ENCODE peak calls at places on chromosomes 11 and 22, in seven cellular contexts. One of them, this sample, is unnamed.
A peak's percentile ranks its signal among the peaks of the same experiment; 100 is the strongest.

GRCh38 chr11:46252373-46252914 is 25.0 kb upstream of the CREB3L1 start:
- DNase-seq in GM13977: no peak
- DNase-seq in BJ: no peak
- DNase-seq in AG04450: no peak
- DNase-seq in nephron progenitor cell: no peak
- DNase-seq in CD8-positive, alpha-beta T cell: no peak
- DNase-seq in fibroblast of the aortic adventitia: no peak
- DNase-seq in this sample: no peak

GRCh38 chr11:121321614-121322243 is 29.2 kb downstream of the SC5D start:
- DNase-seq in GM13977: peak; percentile 37
- DNase-seq in BJ: no peak
- DNase-seq in AG04450: no peak
- DNase-seq in nephron progenitor cell: no peak
- DNase-seq in CD8-positive, alpha-beta T cell: no peak
- DNase-seq in fibroblast of the aortic adventitia: peak; percentile 35
- DNase-seq in this sample: peak; percentile 60

GRCh38 chr11:17384002-17384511 is 4.4 kb downstream of the KCNJ11 start:
- DNase-seq in GM13977: peak; percentile 61
- DNase-seq in BJ: no peak
- DNase-seq in AG04450: peak; percentile 65
- DNase-seq in nephron progenitor cell: peak; percentile 89
- DNase-seq in CD8-positive, alpha-beta T cell: peak; percentile 66
- DNase-seq in fibroblast of the aortic adventitia: peak; percentile 87
- DNase-seq in this sample: peak; percentile 70

GRCh38 chr11:109629734-109630133 is 207.7 kb downstream of the C11orf87 start:
- DNase-seq in GM13977: no peak
- DNase-seq in BJ: no peak
- DNase-seq in AG04450: no peak
- DNase-seq in nephron progenitor cell: no peak
- DNase-seq in CD8-positive, alpha-beta T cell: no peak
- DNase-seq in fibroblast of the aortic adventitia: no peak
- DNase-seq in this sample: no peak

GRCh38 chr11:45411221-45411946 is 125.2 kb upstream of the SYT13 start:
- DNase-seq in GM13977: no peak
- DNase-seq in BJ: no peak
- DNase-seq in AG04450: no peak
- DNase-seq in nephron progenitor cell: peak; percentile 28
- DNase-seq in CD8-positive, alpha-beta T cell: no peak
- DNase-seq in fibroblast of the aortic adventitia: peak; percentile 14
- DNase-seq in this sample: no peak

GRCh38 chr11:116825434-116825833 is 2.3 kb upstream of the APOA4 start:
- DNase-seq in GM13977: no peak
- DNase-seq in BJ: no peak
- DNase-seq in AG04450: no peak
- DNase-seq in nephron progenitor cell: no peak
- DNase-seq in CD8-positive, alpha-beta T cell: no peak
- DNase-seq in fibroblast of the aortic adventitia: no peak
- DNase-seq in this sample: no peak

GRCh38 chr11:123537726-123538125 is 107.7 kb downstream of the GRAMD1B start:
- DNase-seq in GM13977: no peak
- DNase-seq in BJ: no peak
- DNase-seq in AG04450: no peak
- DNase-seq in nephron progenitor cell: no peak
- DNase-seq in CD8-positive, alpha-beta T cell: no peak
- DNase-seq in fibroblast of the aortic adventitia: no peak
- DNase-seq in this sample: no peak

GRCh38 chr11:1473786-1474185 is 12.8 kb downstream of the MOB2 start:
- DNase-seq in GM13977: no peak
- DNase-seq in BJ: no peak
- DNase-seq in AG04450: no peak
- DNase-seq in nephron progenitor cell: no peak
- DNase-seq in CD8-positive, alpha-beta T cell: no peak
- DNase-seq in fibroblast of the aortic adventitia: no peak
- DNase-seq in this sample: no peak

GRCh38 chr22:25002241-25002985 is 49.9 kb downstream of the KIAA1671 start:
- DNase-seq in GM13977: no peak
- DNase-seq in BJ: no peak
- DNase-seq in AG04450: no peak
- DNase-seq in nephron progenitor cell: no peak
- DNase-seq in CD8-positive, alpha-beta T cell: no peak
- DNase-seq in fibroblast of the aortic adventitia: no peak
- DNase-seq in this sample: no peak

GRCh38 chr22:39144101-39144815 is 8.2 kb downstream of the CBX7 start:
- DNase-seq in GM13977: peak; percentile 81
- DNase-seq in BJ: no peak
- DNase-seq in AG04450: no peak
- DNase-seq in nephron progenitor cell: no peak
- DNase-seq in CD8-positive, alpha-beta T cell: peak; percentile 38
- DNase-seq in fibroblast of the aortic adventitia: peak; percentile 43
- DNase-seq in this sample: peak; percentile 82

GRCh38 chr22:24289781-24290181 is 19.1 kb downstream of the SPECC1L start:
- DNase-seq in GM13977: no peak
- DNase-seq in BJ: no peak
- DNase-seq in AG04450: no peak
- DNase-seq in nephron progenitor cell: peak; percentile 15
- DNase-seq in CD8-positive, alpha-beta T cell: no peak
- DNase-seq in fibroblast of the aortic adventitia: peak; percentile 47
- DNase-seq in this sample: no peak

GRCh38 chr11:44566952-44567875 is 1.8 kb downstream of the CD82 start:
- DNase-seq in GM13977: no peak
- DNase-seq in BJ: no peak
- DNase-seq in AG04450: no peak
- DNase-seq in nephron progenitor cell: no peak
- DNase-seq in CD8-positive, alpha-beta T cell: no peak
- DNase-seq in fibroblast of the aortic adventitia: no peak
- DNase-seq in this sample: no peak

GRCh38 chr11:106087815-106088435 is 10.5 kb downstream of the AASDHPPT start:
- DNase-seq in GM13977: no peak
- DNase-seq in BJ: no peak
- DNase-seq in AG04450: no peak
- DNase-seq in nephron progenitor cell: peak; percentile 44
- DNase-seq in CD8-positive, alpha-beta T cell: peak; percentile 2
- DNase-seq in fibroblast of the aortic adventitia: peak; percentile 78
- DNase-seq in this sample: peak; percentile 9

GRCh38 chr11:6259638-6260019 is at the start of gene CCKBR:
- DNase-seq in GM13977: no peak
- DNase-seq in BJ: no peak
- DNase-seq in AG04450: no peak
- DNase-seq in nephron progenitor cell: peak; percentile 74
- DNase-seq in CD8-positive, alpha-beta T cell: no peak
- DNase-seq in fibroblast of the aortic adventitia: no peak
- DNase-seq in this sample: no peak

GRCh38 chr11:63573881-63574855 is 11.0 kb upstream of the PLAAT2 start:
- DNase-seq in GM13977: no peak
- DNase-seq in BJ: no peak
- DNase-seq in AG04450: peak; percentile 72
- DNase-seq in nephron progenitor cell: no peak
- DNase-seq in CD8-positive, alpha-beta T cell: peak; percentile 25
- DNase-seq in fibroblast of the aortic adventitia: peak; percentile 84
- DNase-seq in this sample: peak; percentile 32

GRCh38 chr22:28907311-28908008 is 24.1 kb downstream of the ZNRF3 start:
- DNase-seq in GM13977: peak; percentile 51
- DNase-seq in BJ: no peak
- DNase-seq in AG04450: no peak
- DNase-seq in nephron progenitor cell: no peak
- DNase-seq in CD8-positive, alpha-beta T cell: no peak
- DNase-seq in fibroblast of the aortic adventitia: peak; percentile 21
- DNase-seq in this sample: peak; percentile 50

GRCh38 chr11:16410479-16410878 is 54.1 kb upstream of the SOX6 start:
- DNase-seq in GM13977: no peak
- DNase-seq in BJ: no peak
- DNase-seq in AG04450: no peak
- DNase-seq in nephron progenitor cell: peak; percentile 6
- DNase-seq in CD8-positive, alpha-beta T cell: no peak
- DNase-seq in fibroblast of the aortic adventitia: no peak
- DNase-seq in this sample: no peak

GRCh38 chr11:26578998-26579635 is 7.1 kb upstream of the MUC15 start:
- DNase-seq in GM13977: no peak
- DNase-seq in BJ: no peak
- DNase-seq in AG04450: no peak
- DNase-seq in nephron progenitor cell: no peak
- DNase-seq in CD8-positive, alpha-beta T cell: no peak
- DNase-seq in fibroblast of the aortic adventitia: peak; percentile 28
- DNase-seq in this sample: no peak

GRCh38 chr11:20931029-20931428 is 261.6 kb downstream of the NELL1 start:
- DNase-seq in GM13977: no peak
- DNase-seq in BJ: no peak
- DNase-seq in AG04450: no peak
- DNase-seq in nephron progenitor cell: no peak
- DNase-seq in CD8-positive, alpha-beta T cell: no peak
- DNase-seq in fibroblast of the aortic adventitia: no peak
- DNase-seq in this sample: no peak

GRCh38 chr11:128506384-128506783 is 81.0 kb downstream of the ETS1 start:
- DNase-seq in GM13977: no peak
- DNase-seq in BJ: no peak
- DNase-seq in AG04450: no peak
- DNase-seq in nephron progenitor cell: no peak
- DNase-seq in CD8-positive, alpha-beta T cell: no peak
- DNase-seq in fibroblast of the aortic adventitia: no peak
- DNase-seq in this sample: no peak

GRCh38 chr11:131033151-131033651 is 116.9 kb upstream of the SNX19 start:
- DNase-seq in GM13977: no peak
- DNase-seq in BJ: peak; percentile 54
- DNase-seq in AG04450: peak; percentile 88
- DNase-seq in nephron progenitor cell: no peak
- DNase-seq in CD8-positive, alpha-beta T cell: no peak
- DNase-seq in fibroblast of the aortic adventitia: peak; percentile 90
- DNase-seq in this sample: no peak

GRCh38 chr11:12433571-12434061 is 56.2 kb downstream of the PARVA start:
- DNase-seq in GM13977: no peak
- DNase-seq in BJ: peak; percentile 90
- DNase-seq in AG04450: peak; percentile 95
- DNase-seq in nephron progenitor cell: no peak
- DNase-seq in CD8-positive, alpha-beta T cell: no peak
- DNase-seq in fibroblast of the aortic adventitia: peak; percentile 91
- DNase-seq in this sample: no peak

GRCh38 chr11:64562723-64563351 is 28.2 kb upstream of the SLC22A12 start:
- DNase-seq in GM13977: no peak
- DNase-seq in BJ: no peak
- DNase-seq in AG04450: no peak
- DNase-seq in nephron progenitor cell: no peak
- DNase-seq in CD8-positive, alpha-beta T cell: no peak
- DNase-seq in fibroblast of the aortic adventitia: no peak
- DNase-seq in this sample: no peak

GRCh38 chr11:69480547-69481392 is 693 bp upstream of the LINC01488 start:
- DNase-seq in GM13977: no peak
- DNase-seq in BJ: no peak
- DNase-seq in AG04450: no peak
- DNase-seq in nephron progenitor cell: no peak
- DNase-seq in CD8-positive, alpha-beta T cell: no peak
- DNase-seq in fibroblast of the aortic adventitia: peak; percentile 27
- DNase-seq in this sample: no peak

GRCh38 chr22:23065495-23066122 is 4.7 kb upstream of the GNAZ start:
- DNase-seq in GM13977: no peak
- DNase-seq in BJ: no peak
- DNase-seq in AG04450: no peak
- DNase-seq in nephron progenitor cell: no peak
- DNase-seq in CD8-positive, alpha-beta T cell: no peak
- DNase-seq in fibroblast of the aortic adventitia: no peak
- DNase-seq in this sample: no peak

DNA sequence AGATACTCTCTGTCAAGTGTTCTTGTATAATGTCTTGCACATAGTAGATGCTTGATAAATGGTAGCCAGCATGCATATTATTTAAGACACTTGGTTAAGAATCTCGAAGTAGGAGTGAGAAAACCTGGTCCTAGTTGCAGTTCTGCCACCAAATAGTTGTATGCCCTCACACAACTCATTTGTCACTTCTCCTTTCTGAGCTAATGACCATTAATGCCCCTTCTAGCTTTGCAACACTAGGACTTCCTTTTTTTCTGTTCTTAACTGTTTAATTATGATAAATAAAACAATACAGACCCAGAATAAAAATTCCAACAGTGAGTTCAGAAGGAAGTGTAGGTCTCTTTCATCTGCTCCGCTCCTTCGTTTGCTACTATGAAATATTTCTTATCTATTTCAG is 453.6 kb downstream of the TMEM135 start:
- DNase-seq in GM13977: no peak
- DNase-seq in BJ: no peak
- DNase-seq in AG04450: no peak
- DNase-seq in nephron progenitor cell: no peak
- DNase-seq in CD8-positive, alpha-beta T cell: no peak
- DNase-seq in fibroblast of the aortic adventitia: no peak
- DNase-seq in this sample: no peak
- TF ChIP-seq CTCF in GM13977: no peak
- TF ChIP-seq CTCF in BJ: no peak
- TF ChIP-seq CTCF in AG04450: no peak
- TF ChIP-seq CTCF in nephron progenitor cell: no peak
- TF ChIP-seq CTCF in CD8-positive, alpha-beta T cell: no peak
- TF ChIP-seq CTCF in fibroblast of the aortic adventitia: no peak
- TF ChIP-seq CTCF in this sample: no peak

GRCh38 chr11:73184953-73185671 is 33.0 kb upstream of the P2RY2 start:
- DNase-seq in GM13977: peak; percentile 68
- DNase-seq in BJ: no peak
- DNase-seq in AG04450: no peak
- DNase-seq in nephron progenitor cell: peak; percentile 70
- DNase-seq in CD8-positive, alpha-beta T cell: peak; percentile 10
- DNase-seq in fibroblast of the aortic adventitia: peak; percentile 57
- DNase-seq in this sample: peak; percentile 66
- TF ChIP-seq CTCF in GM13977: peak; percentile 96
- TF ChIP-seq CTCF in BJ: peak; percentile 90
- TF ChIP-seq CTCF in AG04450: peak; percentile 79
- TF ChIP-seq CTCF in nephron progenitor cell: peak; percentile 75
- TF ChIP-seq CTCF in CD8-positive, alpha-beta T cell: peak; percentile 68
- TF ChIP-seq CTCF in fibroblast of the aortic adventitia: peak; percentile 96
- TF ChIP-seq CTCF in this sample: peak; percentile 97

GRCh38 chr11:73382183-73382582 is 6.0 kb downstream of the RELT start:
- DNase-seq in GM13977: no peak
- DNase-seq in BJ: no peak
- DNase-seq in AG04450: no peak
- DNase-seq in nephron progenitor cell: no peak
- DNase-seq in CD8-positive, alpha-beta T cell: no peak
- DNase-seq in fibroblast of the aortic adventitia: no peak
- DNase-seq in this sample: no peak
- TF ChIP-seq CTCF in GM13977: no peak
- TF ChIP-seq CTCF in BJ: no peak
- TF ChIP-seq CTCF in AG04450: no peak
- TF ChIP-seq CTCF in nephron progenitor cell: no peak
- TF ChIP-seq CTCF in CD8-positive, alpha-beta T cell: no peak
- TF ChIP-seq CTCF in fibroblast of the aortic adventitia: no peak
- TF ChIP-seq CTCF in this sample: no peak

DNA sequence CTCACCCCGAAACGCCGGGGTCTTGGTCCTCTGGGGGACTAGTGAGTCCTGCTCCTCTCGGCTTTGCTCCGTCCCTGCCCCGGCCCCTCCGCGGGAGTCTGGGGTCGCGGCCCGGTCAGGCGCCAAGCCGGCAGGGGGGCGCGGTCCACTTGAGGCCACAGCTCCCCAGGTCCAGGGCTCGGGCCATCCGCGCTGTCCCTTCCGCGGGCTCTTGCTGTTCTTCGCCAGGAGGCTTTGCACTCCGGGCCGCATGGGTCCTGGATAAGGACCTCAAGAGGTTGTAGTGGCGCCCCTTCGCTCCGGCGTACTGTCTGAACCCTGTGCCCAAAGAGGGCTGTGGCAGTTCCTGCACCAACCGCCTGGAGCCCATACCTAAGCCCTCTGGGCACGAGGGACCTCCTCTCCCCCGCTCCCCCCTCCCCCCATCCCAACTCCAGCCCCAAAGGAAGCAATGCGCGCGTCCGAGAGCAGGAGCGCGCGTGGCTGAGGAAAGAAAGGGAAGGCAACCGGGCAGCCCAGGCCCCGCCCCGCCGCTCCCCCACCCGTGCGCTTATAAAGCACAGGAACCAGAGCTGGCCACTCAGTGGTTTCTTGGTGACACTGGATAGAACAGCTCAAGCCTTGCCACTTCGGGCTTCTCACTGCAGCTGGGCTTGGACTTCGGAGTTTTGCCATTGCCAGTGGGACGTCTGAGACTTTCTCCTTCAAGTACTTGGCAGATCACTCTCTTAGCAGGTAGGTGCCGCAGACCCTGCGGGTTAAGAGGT is at the start of gene ADM:
- DNase-seq in GM13977: no peak
- DNase-seq in BJ: peak; percentile 71
- DNase-seq in AG04450: peak; percentile 90
- DNase-seq in nephron progenitor cell: peak; percentile 86
- DNase-seq in CD8-positive, alpha-beta T cell: no peak
- DNase-seq in fibroblast of the aortic adventitia: peak; percentile 93
- DNase-seq in this sample: peak; percentile 73
- TF ChIP-seq CTCF in GM13977: peak; percentile 62
- TF ChIP-seq CTCF in BJ: peak; percentile 62
- TF ChIP-seq CTCF in AG04450: peak; percentile 55
- TF ChIP-seq CTCF in nephron progenitor cell: peak; percentile 63
- TF ChIP-seq CTCF in CD8-positive, alpha-beta T cell: peak; percentile 61
- TF ChIP-seq CTCF in fibroblast of the aortic adventitia: peak; percentile 36
- TF ChIP-seq CTCF in this sample: peak; percentile 46

This sample was measured in GM20000.